ENCODE peak calls at places on chromosomes 1 and 21, in eight cellular contexts. W is GM23338, V is endodermal cell, O is uterus, L is cardiac muscle cell, Q is mucosa of descending colon, F is GM06990, D is heart right ventricle. E is an unnamed sample.

GRCh38 chr1:226600254-226600653 is 51.7 kb downstream of the STUM start:
- DNase-seq in Q (no peak), F (no peak), L (no peak), W (no peak), O (no peak), D (no peak), V (no peak), E (no peak)

GRCh38 chr1:236489710-236490377 is 33.9 kb upstream of the LGALS8 start:
- DNase-seq in Q (peak; percentile 45), W (peak; percentile 82), F (no peak), L (peak; percentile 71), O (no peak), V (peak; percentile 45), D (no peak), E (no peak)

GRCh38 chr1:234670936-234671628 is 61.1 kb upstream of the IRF2BP2 start:
- DNase-seq in F (no peak), V (no peak), Q (no peak), W (no peak), L (no peak), D (no peak), O (no peak), E (no peak)

GRCh38 chr21:40351006-40351405 is 483.8 kb downstream of the PCP4 start:
- DNase-seq in W (no peak), Q (no peak), D (no peak), F (no peak), L (no peak), V (no peak), O (no peak), E (no peak)

GRCh38 chr1:178683304-178683703 is 41.7 kb upstream of the RALGPS2 start:
- DNase-seq in O (no peak), V (no peak), L (no peak), F (no peak), Q (no peak), W (no peak), D (no peak), E (no peak)

GRCh38 chr1:62746086-62746808 is 37.7 kb upstream of the ATG4C start:
- DNase-seq in L (peak; percentile 45), Q (no peak), O (no peak), W (peak; percentile 65), V (no peak), D (no peak), F (peak; percentile 23), E (no peak)

GRCh38 chr1:30040081-30041019 is 683.0 kb downstream of the MATN1 start:
- DNase-seq in V (peak; percentile 29), Q (no peak), O (no peak), W (no peak), F (no peak), L (no peak), D (no peak), E (peak; percentile 23)

GRCh38 chr1:44283524-44284173 is 70.4 kb downstream of the DMAP1 start:
- DNase-seq in Q (peak; percentile 38), O (no peak), L (no peak), W (no peak), V (no peak), F (no peak), D (no peak), E (peak; percentile 35)

GRCh38 chr1:43450251-43451070 is 3.3 kb downstream of the HYI start:
- DNase-seq in F (no peak), L (no peak), D (no peak), O (no peak), V (peak; percentile 35), W (no peak), Q (no peak), E (no peak)

GRCh38 chr1:51622455-51622913 is 5.6 kb downstream of the OSBPL9 start:
- DNase-seq in V (peak; percentile 86), D (no peak), L (peak; percentile 18), Q (peak; percentile 13), F (no peak), W (peak; percentile 33), O (peak; percentile 77), E (peak; percentile 54)

GRCh38 chr1:39163469-39163868 is 41.0 kb upstream of the MACF1 start:
- DNase-seq in V (no peak), O (no peak), W (no peak), L (no peak), D (no peak), Q (no peak), F (no peak), E (no peak)

GRCh38 chr21:26918318-26919065 is 48.4 kb downstream of the ADAMTS5 start:
- DNase-seq in F (no peak), W (no peak), D (no peak), L (no peak), O (no peak), Q (no peak), V (no peak), E (no peak)

GRCh38 chr1:166730299-166730888 is 108.9 kb upstream of the POGK start:
- DNase-seq in D (no peak), L (no peak), W (peak; percentile 26), Q (no peak), F (peak; percentile 3), V (peak; percentile 64), O (no peak), E (no peak)

GRCh38 chr1:234533034-234533571 is 54.1 kb upstream of the TARBP1 start:
- DNase-seq in W (no peak), F (no peak), L (no peak), Q (no peak), V (no peak), D (peak; percentile 48), O (peak; percentile 82), E (no peak)

GRCh38 chr1:236158719-236159118 is 16.4 kb downstream of the GPR137B start:
- DNase-seq in Q (no peak), F (no peak), W (no peak), O (no peak), V (no peak), D (no peak), L (no peak), E (no peak)

GRCh38 chr1:29856663-29857224 is 620.4 kb downstream of the PTPRU start:
- DNase-seq in O (no peak), F (no peak), Q (no peak), D (no peak), V (no peak), W (no peak), L (no peak), E (no peak)

GRCh38 chr21:41379901-41380300 is 18.1 kb downstream of the MX2 start:
- DNase-seq in D (no peak), O (no peak), L (no peak), V (no peak), W (no peak), Q (no peak), F (no peak), E (no peak)
- H3K36me3 ChIP-seq in D (peaks cover 97% of the 10 kb centered on the region), O (no peaks in the 10 kb centered on the region), L (no peaks in the 10 kb centered on the region), V (no peaks in the 10 kb centered on the region), W (no peaks in the 10 kb centered on the region), Q (no peaks in the 10 kb centered on the region), F (peaks cover 33% of the 10 kb centered on the region), E (peaks cover 3% of the 10 kb centered on the region)

GRCh38 chr1:244835276-244836134 is at the start of gene COX20:
- DNase-seq in Q (peak; percentile 95), L (peak; percentile 90), V (peak; percentile 95), D (peak; percentile 89), F (peak; percentile 96), W (peak; percentile 96), O (peak; percentile 89), E (peak; percentile 91)

GRCh38 chr1:244836598-244836997 is 1.1 kb downstream of the COX20 start:
- DNase-seq in V (no peak), F (no peak), D (no peak), W (no peak), L (no peak), O (no peak), Q (no peak), E (no peak)

GRCh38 chr1:244836135-244836521 is 670 bp downstream of the COX20 start:
- DNase-seq in W (peak; percentile 44), F (no peak), O (no peak), D (no peak), V (peak; percentile 63), L (no peak), Q (no peak), E (no peak)

GRCh38 chr1:244839656-244840055 is 4.2 kb downstream of the COX20 start:
- DNase-seq in L (no peak), W (no peak), V (no peak), D (no peak), Q (no peak), F (no peak), O (no peak), E (no peak)

GRCh38 chr1:244837597-244838258 is 2.3 kb downstream of the COX20 start:
- DNase-seq in W (no peak), D (no peak), Q (no peak), V (no peak), L (no peak), O (no peak), F (no peak), E (no peak)
- H3K4me3 ChIP-seq in W (peak overlapping the region; percentile 73), D (no peak overlapping the region), Q (no peak overlapping the region), V (peak overlapping the region; percentile 92), L (peak overlapping the region; percentile 57), O (no peak overlapping the region), F (peak overlapping the region; percentile 31), E (no peak overlapping the region)

GRCh38 chr1:245512181-245512888 is 357.6 kb downstream of the KIF26B start:
- DNase-seq in F (no peak), L (no peak), Q (no peak), V (no peak), O (no peak), W (no peak), D (no peak), E (no peak)

GRCh38 chr1:245512980-245513578 is 358.3 kb downstream of the KIF26B start:
- DNase-seq in V (peak; percentile 76), Q (no peak), L (peak; percentile 32), D (no peak), F (peak; percentile 9), O (no peak), W (peak; percentile 65), E (no peak)

GRCh38 chr1:245520611-245521010 is 365.8 kb downstream of the KIF26B start:
- DNase-seq in F (no peak), D (no peak), O (no peak), W (no peak), L (no peak), Q (no peak), V (no peak), E (no peak)

GRCh38 chr1:245516178-245516829 is 361.5 kb downstream of the KIF26B start:
- DNase-seq in W (peak; percentile 30), D (no peak), O (no peak), V (no peak), F (no peak), L (no peak), Q (no peak), E (no peak)
- TF ChIP-seq CTCF in W (peak; percentile 58), D (no peak), O (no peak), V (peak; percentile 52), F (peak; percentile 8), L (peak; percentile 6), Q (no peak), E (no peak)

DNA sequence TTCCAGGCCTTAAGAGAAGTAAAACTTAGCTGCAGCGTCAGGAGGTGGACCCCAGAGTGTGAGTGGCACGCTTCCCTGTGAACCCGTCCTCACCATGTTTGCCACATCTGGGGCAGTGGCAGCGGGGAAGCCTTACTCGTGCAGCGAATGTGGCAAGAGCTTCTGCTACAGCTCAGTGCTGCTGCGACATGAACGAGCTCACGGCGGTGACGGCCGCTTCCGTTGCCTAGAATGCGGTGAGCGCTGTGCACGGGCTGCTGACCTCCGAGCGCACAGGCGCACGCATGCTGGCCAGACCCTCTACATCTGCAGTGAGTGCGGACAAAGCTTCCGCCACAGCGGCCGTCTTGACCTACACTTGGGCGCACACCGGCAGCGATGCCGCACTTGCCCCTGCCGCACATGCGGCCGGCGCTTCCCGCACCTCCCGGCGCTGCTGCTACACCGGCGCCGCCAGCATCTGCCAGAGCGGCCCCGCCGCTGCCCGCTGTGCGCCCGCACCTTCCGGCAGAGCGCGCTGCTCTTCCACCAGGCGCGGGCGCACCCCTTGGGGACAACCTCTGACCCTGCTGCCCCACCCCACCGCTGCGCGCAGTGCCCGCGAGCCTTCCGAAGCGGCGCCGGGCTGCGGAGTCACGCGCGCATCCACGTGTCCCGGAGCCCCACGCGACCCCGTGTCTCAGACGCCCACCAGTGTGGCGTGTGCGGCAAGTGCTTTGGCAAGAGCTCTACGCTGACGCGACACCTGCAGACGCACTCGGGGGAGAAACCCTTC is 9.3 kb downstream of the ZNF672 start:
- DNase-seq in O (no peak), Q (no peak), V (peak; percentile 36), D (no peak), F (no peak), W (peak; percentile 81), L (no peak), E (no peak)
- H3K36me3 ChIP-seq in O (no peaks in the 10 kb centered on the region), Q (peaks cover 15% of the 10 kb centered on the region), V (peaks cover 46% of the 10 kb centered on the region), D (peaks cover 76% of the 10 kb centered on the region), F (peaks cover 49% of the 10 kb centered on the region), W (no peaks in the 10 kb centered on the region), L (peaks cover 33% of the 10 kb centered on the region), E (peaks cover 59% of the 10 kb centered on the region)

E was measured in lung.